ENCODE peak calls at places on chromosomes 7 and 10, in ten cellular contexts. A is astrocyte, W is hepatocyte, I is GM23248, T is fibroblast of lung, G is PC-3, P is HepG2, S is mammary epithelial cell, M is MM.1S, J is neural progenitor cell. Z is an unnamed sample.

GRCh38 chr10:31939797-31940708 is 11.4 kb upstream of the ARHGAP12 start:
- DNase-seq in A (no peak), W (no peak), I (peak), T (peak), G (peak), P (no peak), S (peak), M (no peak), J (no peak), Z (peak)

GRCh38 chr7:120233338-120233737 is 39.6 kb upstream of the KCND2 start:
- DNase-seq in A (no peak), W (no peak), I (no peak), T (no peak), G (no peak), P (no peak), S (no peak), M (peak), J (no peak), Z (no peak)

GRCh38 chr7:131600578-131600977 is 44.1 kb upstream of the PODXL start:
- DNase-seq in A (peak), W (no peak), I (peak), T (peak), G (no peak), P (peak), S (no peak), M (no peak), J (peak), Z (peak)

GRCh38 chr10:101563497-101564040 is 24.5 kb downstream of the POLL start:
- DNase-seq in A (no peak), W (no peak), I (no peak), T (no peak), G (no peak), P (no peak), S (no peak), M (no peak), J (no peak), Z (no peak)

GRCh38 chr7:12296051-12296570 is 85.0 kb downstream of the TMEM106B start:
- DNase-seq in A (no peak), W (no peak), I (no peak), T (no peak), G (no peak), P (no peak), S (no peak), M (no peak), J (no peak), Z (no peak)

GRCh38 chr10:32004161-32004591 is 52.0 kb downstream of the KIF5B start:
- DNase-seq in A (no peak), W (peak), I (peak), T (peak), G (no peak), P (peak), S (no peak), M (peak), J (no peak), Z (no peak)

GRCh38 chr10:101767966-101768790 is 7.7 kb downstream of the FGF8 start:
- DNase-seq in A (no peak), W (no peak), I (no peak), T (no peak), G (no peak), P (no peak), S (no peak), M (no peak), J (peak), Z (no peak)

GRCh38 chr7:108529341-108529740 is 3.4 kb upstream of the PNPLA8 start:
- DNase-seq in A (no peak), W (no peak), I (no peak), T (no peak), G (peak), P (no peak), S (no peak), M (peak), J (peak), Z (no peak)

GRCh38 chr10:103470755-103471653 is 8.0 kb downstream of the CALHM3 start:
- DNase-seq in A (no peak), W (no peak), I (no peak), T (no peak), G (peak), P (no peak), S (no peak), M (peak), J (no peak), Z (no peak)

GRCh38 chr7:130912910-130913720 is 179.1 kb upstream of the KLF14 start:
- DNase-seq in A (peak), W (peak), I (peak), T (peak), G (peak), P (peak), S (peak), M (peak), J (peak), Z (peak)

GRCh38 chr10:118569241-118569881 is 26.1 kb downstream of the PRLHR start:
- DNase-seq in A (no peak), W (no peak), I (peak), T (peak), G (no peak), P (no peak), S (no peak), M (no peak), J (no peak), Z (no peak)

GRCh38 chr7:71278301-71278700 is 146.4 kb downstream of the GALNT17 start:
- DNase-seq in A (no peak), W (no peak), I (no peak), T (peak), G (no peak), P (no peak), S (no peak), M (no peak), J (no peak), Z (no peak)

GRCh38 chr10:124627851-124628675 is 116.1 kb downstream of the FAM53B start:
- DNase-seq in A (no peak), W (no peak), I (no peak), T (no peak), G (no peak), P (no peak), S (no peak), M (no peak), J (no peak), Z (no peak)

GRCh38 chr10:117653170-117653515 is 110.6 kb downstream of the EMX2 start:
- DNase-seq in A (peak), W (peak), I (peak), T (peak), G (peak), P (peak), S (peak), M (peak), J (no peak), Z (peak)

GRCh38 chr7:1404881-1405548 is 54.3 kb downstream of the MICALL2 start:
- DNase-seq in A (no peak), W (no peak), I (no peak), T (no peak), G (no peak), P (no peak), S (no peak), M (no peak), J (peak), Z (no peak)

GRCh38 chr7:54858008-54858692 is 99.1 kb upstream of the SEC61G start:
- DNase-seq in A (no peak), W (no peak), I (no peak), T (no peak), G (no peak), P (no peak), S (peak), M (no peak), J (peak), Z (peak)

GRCh38 chr10:49679480-49679893 is at the start of gene C10orf53:
- DNase-seq in A (peak), W (peak), I (peak), T (peak), G (no peak), P (no peak), S (peak), M (no peak), J (peak), Z (peak)

GRCh38 chr10:123564631-123565030 is 101.5 kb upstream of the GPR26 start:
- DNase-seq in A (no peak), W (no peak), I (no peak), T (no peak), G (peak), P (no peak), S (no peak), M (no peak), J (no peak), Z (no peak)

GRCh38 chr10:93916257-93917063 is 22.7 kb downstream of the SLC35G1 start:
- DNase-seq in A (peak), W (peak), I (peak), T (peak), G (peak), P (peak), S (peak), M (peak), J (peak), Z (peak)

GRCh38 chr10:78461333-78461732 is 427.7 kb downstream of the RPS24 start:
- DNase-seq in A (no peak), W (no peak), I (no peak), T (no peak), G (no peak), P (no peak), S (no peak), M (no peak), J (no peak), Z (no peak)

GRCh38 chr10:30445716-30446115 is 11.7 kb downstream of the MAP3K8 start:
- DNase-seq in A (peak), W (no peak), I (peak), T (peak), G (peak), P (no peak), S (peak), M (no peak), J (no peak), Z (no peak)

GRCh38 chr7:156074982-156075615 is 262.8 kb upstream of the SHH start:
- DNase-seq in A (no peak), W (no peak), I (no peak), T (no peak), G (no peak), P (no peak), S (no peak), M (no peak), J (no peak), Z (no peak)

GRCh38 chr7:71521506-71521905 is 389.6 kb downstream of the GALNT17 start:
- DNase-seq in A (peak), W (no peak), I (peak), T (peak), G (no peak), P (no peak), S (no peak), M (no peak), J (no peak), Z (no peak)

GRCh38 chr10:78953124-78954008 is 115.4 kb upstream of the ZMIZ1 start:
- DNase-seq in A (peak), W (no peak), I (peak), T (peak), G (no peak), P (no peak), S (peak), M (no peak), J (no peak), Z (no peak)

GRCh38 chr10:75401569-75402485 is at the start of gene ZNF503:
- DNase-seq in A (peak), W (peak), I (peak), T (peak), G (peak), P (peak), S (peak), M (peak), J (peak), Z (peak)

GRCh38 chr10:75400163-75400768 is 1.3 kb downstream of the ZNF503 start:
- DNase-seq in A (no peak), W (no peak), I (peak), T (peak), G (no peak), P (no peak), S (no peak), M (no peak), J (peak), Z (peak)

GRCh38 chr10:75399461-75400162 is 2.0 kb downstream of the ZNF503 start:
- DNase-seq in A (peak), W (peak), I (peak), T (peak), G (peak), P (peak), S (peak), M (peak), J (peak), Z (peak)

GRCh38 chr10:75402486-75403143 is 1.1 kb upstream of the ZNF503 start:
- DNase-seq in A (no peak), W (peak), I (peak), T (no peak), G (peak), P (no peak), S (peak), M (peak), J (peak), Z (no peak)

DNA sequence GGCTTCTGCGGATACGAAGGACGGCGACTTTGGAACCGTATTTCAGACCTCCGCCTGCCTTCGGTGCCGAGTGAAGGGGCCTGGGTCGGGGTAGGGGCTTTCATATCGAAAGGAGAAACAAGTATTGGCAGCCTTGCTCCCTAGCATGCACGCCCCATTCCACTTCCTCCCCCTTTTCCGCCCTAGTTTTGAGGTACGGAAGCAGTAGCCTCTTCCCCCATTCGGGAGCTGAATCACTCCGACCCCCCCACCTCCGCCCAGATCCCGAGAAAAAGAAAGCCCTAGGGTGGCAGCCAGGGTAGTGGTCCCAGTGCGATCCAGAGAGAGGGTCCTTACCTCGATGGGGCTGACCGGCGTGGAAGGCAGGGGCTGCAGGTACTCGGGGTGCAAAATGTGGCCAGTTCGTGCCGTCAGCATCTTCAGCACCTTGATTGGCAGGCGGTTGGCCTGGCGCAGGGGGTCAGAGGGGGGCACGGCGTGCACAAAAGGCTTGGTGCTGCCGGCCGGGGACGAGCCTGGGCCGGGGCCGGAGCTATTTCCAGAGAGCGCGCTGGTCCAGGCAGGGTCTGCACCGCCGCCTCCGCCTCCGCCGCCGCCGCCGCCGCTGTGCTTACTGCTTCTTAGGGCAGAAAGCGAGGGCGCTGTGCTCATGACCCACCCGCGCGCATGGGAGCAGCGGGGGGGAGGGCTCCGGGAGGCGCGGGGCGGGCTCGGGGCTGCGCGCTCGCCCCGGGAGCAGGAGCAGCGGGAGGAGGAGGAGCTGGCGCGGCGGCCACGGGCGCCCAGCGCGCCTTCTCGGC is 595 bp downstream of the ZNF503 start:
- DNase-seq in A (no peak), W (peak), I (peak), T (peak), G (peak), P (no peak), S (peak), M (peak), J (peak), Z (peak)
- TF ChIP-seq EZH2 in A (no peak), W (no peak), I (no peak), T (no peak), G (no peak), P (no peak), S (no peak), M (no peak), J (no peak), Z (peak)

DNA sequence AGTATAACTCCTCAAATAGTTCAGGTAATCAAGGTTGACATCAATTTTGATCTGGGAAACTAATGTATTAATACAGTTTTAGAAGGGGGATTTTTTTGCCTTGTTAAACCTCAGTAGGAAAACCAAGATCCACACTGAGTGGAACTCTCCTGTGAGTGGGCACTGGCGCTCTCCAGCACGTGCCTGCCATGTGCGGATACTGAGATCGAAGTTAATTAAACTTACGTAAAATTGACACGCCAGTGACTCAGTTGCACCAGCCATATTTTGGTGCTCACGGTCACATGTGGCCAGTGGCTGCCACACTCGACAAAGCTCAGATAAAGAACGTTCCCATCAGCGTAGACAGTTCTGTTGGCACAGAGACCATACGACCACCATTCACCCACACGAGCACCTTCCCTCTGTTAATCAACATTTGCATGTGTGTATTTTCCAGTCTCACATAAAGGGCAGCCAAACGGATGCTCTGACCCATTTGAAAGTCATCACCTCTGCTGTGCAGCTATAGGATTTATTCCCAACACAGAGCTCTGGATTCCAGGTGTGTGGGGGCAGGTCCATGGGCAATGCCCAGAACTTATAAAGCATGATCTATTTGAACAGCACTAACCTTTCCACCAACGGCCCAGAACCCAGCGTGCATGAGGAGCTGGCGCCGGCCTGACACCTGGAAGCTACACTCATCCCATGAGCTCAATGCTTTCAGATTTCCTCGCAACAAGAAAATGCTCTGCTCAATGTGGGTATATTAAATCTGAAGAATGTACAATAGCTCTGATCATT is 77.7 kb downstream of the VIPR2 start:
- DNase-seq in A (no peak), W (no peak), I (no peak), T (no peak), G (no peak), P (no peak), S (no peak), M (no peak), J (no peak), Z (no peak)
- H3K27ac ChIP-seq in A (no peak), W (no peak), I (no peak), T (no peak), G (no peak), P (no peak), S (no peak), M (no peak), J (no peak), Z (no peak)

DNA sequence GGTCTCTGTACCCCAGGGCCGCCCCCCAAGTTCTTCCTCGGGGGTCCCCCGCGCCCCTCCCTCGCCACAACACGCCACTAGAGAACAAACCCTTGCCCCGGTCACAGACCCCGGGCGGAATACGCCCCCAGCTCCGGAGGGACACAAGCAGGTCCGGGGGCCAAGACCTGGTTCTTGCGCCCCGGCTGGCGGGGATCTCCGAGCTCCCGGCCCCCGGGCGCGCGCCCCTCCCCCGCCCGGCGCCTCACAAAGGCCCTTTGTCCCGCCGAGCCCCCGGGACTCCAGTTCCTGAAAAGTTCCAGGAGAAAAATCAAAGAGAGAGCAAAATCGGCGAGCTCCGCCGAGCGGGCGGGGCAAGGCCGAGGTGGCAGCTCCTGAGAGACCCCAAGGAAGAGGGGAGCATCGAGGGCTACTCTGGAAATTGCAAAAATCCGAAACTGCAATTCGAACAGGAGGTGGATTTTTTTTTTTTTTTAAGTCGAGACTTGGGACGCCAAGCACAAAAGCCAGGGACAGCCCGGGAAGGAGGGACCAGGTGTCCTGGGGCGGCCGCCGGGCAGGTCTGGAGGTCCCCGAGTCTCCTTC is 4.0 kb downstream of the TNRC18 start:
- DNase-seq in A (no peak), W (no peak), I (peak), T (peak), G (peak), P (peak), S (peak), M (no peak), J (peak), Z (peak)
- TF ChIP-seq EZH2 in A (no peak), W (no peak), I (no peak), T (no peak), G (no peak), P (no peak), S (no peak), M (no peak), J (no peak), Z (no peak)

GRCh38 chr10:43649149-43649523 is 455 bp upstream of the ZNF32 start:
- DNase-seq in A (no peak), W (no peak), I (no peak), T (no peak), G (no peak), P (no peak), S (no peak), M (no peak), J (no peak), Z (no peak)
- H3K27ac ChIP-seq in A (peak), W (peak), I (peak), T (peak), G (no peak), P (no peak), S (no peak), M (no peak), J (no peak), Z (no peak)